ENCODE peak calls at places on chromosome 15, in six cellular contexts. One of them, this sample, is unnamed.

GRCh38 chr15:77939851-77940250 is 137.7 kb downstream of the TBC1D2B start:
- DNase-seq in AG09319: no peak
- DNase-seq in cardiac fibroblast: no peak
- DNase-seq in activated T-helper 2 cell treated with anti-CD3 and anti-CD28 coated beads, Interferon-gamma antibody, Interleukin-2, Interleukin-4, amounts not matched to agents 10 μg/mL and 5 μg/mL and 100 μg/mL, durations not matched to agents 14 hours and 24 hours and 36 hours: no peak
- DNase-seq in NCI-H1930: no peak
- DNase-seq in fibroblast of the conjunctiva: no peak
- DNase-seq in this sample: no peak

GRCh38 chr15:87752250-87752951 is 504.1 kb downstream of the NTRK3 start:
- DNase-seq in AG09319: peak; percentile 65
- DNase-seq in cardiac fibroblast: peak; percentile 88
- DNase-seq in activated T-helper 2 cell treated with anti-CD3 and anti-CD28 coated beads, Interferon-gamma antibody, Interleukin-2, Interleukin-4, amounts not matched to agents 10 μg/mL and 5 μg/mL and 100 μg/mL, durations not matched to agents 14 hours and 24 hours and 36 hours: no peak
- DNase-seq in NCI-H1930: no peak
- DNase-seq in fibroblast of the conjunctiva: peak; percentile 13
- DNase-seq in this sample: no peak

GRCh38 chr15:100771745-100772144 is 107.9 kb upstream of the ALDH1A3 start:
- DNase-seq in AG09319: no peak
- DNase-seq in cardiac fibroblast: peak; percentile 26
- DNase-seq in activated T-helper 2 cell treated with anti-CD3 and anti-CD28 coated beads, Interferon-gamma antibody, Interleukin-2, Interleukin-4, amounts not matched to agents 10 μg/mL and 5 μg/mL and 100 μg/mL, durations not matched to agents 14 hours and 24 hours and 36 hours: no peak
- DNase-seq in NCI-H1930: no peak
- DNase-seq in fibroblast of the conjunctiva: no peak
- DNase-seq in this sample: no peak

GRCh38 chr15:39581501-39582285 is 814 bp downstream of the THBS1 start:
- DNase-seq in AG09319: peak; percentile 37
- DNase-seq in cardiac fibroblast: peak; percentile 79
- DNase-seq in activated T-helper 2 cell treated with anti-CD3 and anti-CD28 coated beads, Interferon-gamma antibody, Interleukin-2, Interleukin-4, amounts not matched to agents 10 μg/mL and 5 μg/mL and 100 μg/mL, durations not matched to agents 14 hours and 24 hours and 36 hours: no peak
- DNase-seq in NCI-H1930: no peak
- DNase-seq in fibroblast of the conjunctiva: no peak
- DNase-seq in this sample: peak; percentile 65

GRCh38 chr15:80587816-80588456 is 107.2 kb upstream of the ABHD17C start:
- DNase-seq in AG09319: no peak
- DNase-seq in cardiac fibroblast: peak; percentile 68
- DNase-seq in activated T-helper 2 cell treated with anti-CD3 and anti-CD28 coated beads, Interferon-gamma antibody, Interleukin-2, Interleukin-4, amounts not matched to agents 10 μg/mL and 5 μg/mL and 100 μg/mL, durations not matched to agents 14 hours and 24 hours and 36 hours: no peak
- DNase-seq in NCI-H1930: no peak
- DNase-seq in fibroblast of the conjunctiva: no peak
- DNase-seq in this sample: no peak

GRCh38 chr15:43285609-43286037 is 18.9 kb upstream of the TGM5 start:
- DNase-seq in AG09319: peak; percentile 22
- DNase-seq in cardiac fibroblast: peak; percentile 69
- DNase-seq in activated T-helper 2 cell treated with anti-CD3 and anti-CD28 coated beads, Interferon-gamma antibody, Interleukin-2, Interleukin-4, amounts not matched to agents 10 μg/mL and 5 μg/mL and 100 μg/mL, durations not matched to agents 14 hours and 24 hours and 36 hours: peak; percentile 34
- DNase-seq in NCI-H1930: no peak
- DNase-seq in fibroblast of the conjunctiva: peak; percentile 39
- DNase-seq in this sample: no peak

GRCh38 chr15:52278636-52279367 is 16.8 kb downstream of the MYO5C start:
- DNase-seq in AG09319: no peak
- DNase-seq in cardiac fibroblast: no peak
- DNase-seq in activated T-helper 2 cell treated with anti-CD3 and anti-CD28 coated beads, Interferon-gamma antibody, Interleukin-2, Interleukin-4, amounts not matched to agents 10 μg/mL and 5 μg/mL and 100 μg/mL, durations not matched to agents 14 hours and 24 hours and 36 hours: no peak
- DNase-seq in NCI-H1930: no peak
- DNase-seq in fibroblast of the conjunctiva: no peak
- DNase-seq in this sample: no peak

GRCh38 chr15:75232826-75233503 is 25.2 kb upstream of the GOLGA6C start:
- DNase-seq in AG09319: no peak
- DNase-seq in cardiac fibroblast: no peak
- DNase-seq in activated T-helper 2 cell treated with anti-CD3 and anti-CD28 coated beads, Interferon-gamma antibody, Interleukin-2, Interleukin-4, amounts not matched to agents 10 μg/mL and 5 μg/mL and 100 μg/mL, durations not matched to agents 14 hours and 24 hours and 36 hours: no peak
- DNase-seq in NCI-H1930: no peak
- DNase-seq in fibroblast of the conjunctiva: no peak
- DNase-seq in this sample: no peak

GRCh38 chr15:34107315-34107714 is 5.4 kb downstream of the PGBD4 start:
- DNase-seq in AG09319: no peak
- DNase-seq in cardiac fibroblast: no peak
- DNase-seq in activated T-helper 2 cell treated with anti-CD3 and anti-CD28 coated beads, Interferon-gamma antibody, Interleukin-2, Interleukin-4, amounts not matched to agents 10 μg/mL and 5 μg/mL and 100 μg/mL, durations not matched to agents 14 hours and 24 hours and 36 hours: no peak
- DNase-seq in NCI-H1930: no peak
- DNase-seq in fibroblast of the conjunctiva: no peak
- DNase-seq in this sample: no peak

GRCh38 chr15:54082836-54083492 is 104.7 kb downstream of the UNC13C start:
- DNase-seq in AG09319: no peak
- DNase-seq in cardiac fibroblast: peak; percentile 8
- DNase-seq in activated T-helper 2 cell treated with anti-CD3 and anti-CD28 coated beads, Interferon-gamma antibody, Interleukin-2, Interleukin-4, amounts not matched to agents 10 μg/mL and 5 μg/mL and 100 μg/mL, durations not matched to agents 14 hours and 24 hours and 36 hours: no peak
- DNase-seq in NCI-H1930: no peak
- DNase-seq in fibroblast of the conjunctiva: no peak
- DNase-seq in this sample: peak; percentile 49

GRCh38 chr15:64749999-64750657 is 25.3 kb downstream of the RBPMS2 start:
- DNase-seq in AG09319: no peak
- DNase-seq in cardiac fibroblast: peak; percentile 56
- DNase-seq in activated T-helper 2 cell treated with anti-CD3 and anti-CD28 coated beads, Interferon-gamma antibody, Interleukin-2, Interleukin-4, amounts not matched to agents 10 μg/mL and 5 μg/mL and 100 μg/mL, durations not matched to agents 14 hours and 24 hours and 36 hours: no peak
- DNase-seq in NCI-H1930: no peak
- DNase-seq in fibroblast of the conjunctiva: no peak
- DNase-seq in this sample: peak; percentile 79

GRCh38 chr15:39553947-39554731 is 26.7 kb upstream of the THBS1 start:
- DNase-seq in AG09319: no peak
- DNase-seq in cardiac fibroblast: no peak
- DNase-seq in activated T-helper 2 cell treated with anti-CD3 and anti-CD28 coated beads, Interferon-gamma antibody, Interleukin-2, Interleukin-4, amounts not matched to agents 10 μg/mL and 5 μg/mL and 100 μg/mL, durations not matched to agents 14 hours and 24 hours and 36 hours: no peak
- DNase-seq in NCI-H1930: no peak
- DNase-seq in fibroblast of the conjunctiva: no peak
- DNase-seq in this sample: no peak

GRCh38 chr15:81339851-81340250 is 15.9 kb upstream of the STARD5 start:
- DNase-seq in AG09319: no peak
- DNase-seq in cardiac fibroblast: no peak
- DNase-seq in activated T-helper 2 cell treated with anti-CD3 and anti-CD28 coated beads, Interferon-gamma antibody, Interleukin-2, Interleukin-4, amounts not matched to agents 10 μg/mL and 5 μg/mL and 100 μg/mL, durations not matched to agents 14 hours and 24 hours and 36 hours: no peak
- DNase-seq in NCI-H1930: no peak
- DNase-seq in fibroblast of the conjunctiva: no peak
- DNase-seq in this sample: peak; percentile 36

GRCh38 chr15:48373855-48374421 is 42.7 kb downstream of the DUT start:
- DNase-seq in AG09319: no peak
- DNase-seq in cardiac fibroblast: peak; percentile 85
- DNase-seq in activated T-helper 2 cell treated with anti-CD3 and anti-CD28 coated beads, Interferon-gamma antibody, Interleukin-2, Interleukin-4, amounts not matched to agents 10 μg/mL and 5 μg/mL and 100 μg/mL, durations not matched to agents 14 hours and 24 hours and 36 hours: no peak
- DNase-seq in NCI-H1930: no peak
- DNase-seq in fibroblast of the conjunctiva: peak; percentile 68
- DNase-seq in this sample: no peak

GRCh38 chr15:101187820-101188516 is 63.9 kb downstream of the CHSY1 start:
- DNase-seq in AG09319: peak; percentile 86
- DNase-seq in cardiac fibroblast: peak; percentile 96
- DNase-seq in activated T-helper 2 cell treated with anti-CD3 and anti-CD28 coated beads, Interferon-gamma antibody, Interleukin-2, Interleukin-4, amounts not matched to agents 10 μg/mL and 5 μg/mL and 100 μg/mL, durations not matched to agents 14 hours and 24 hours and 36 hours: no peak
- DNase-seq in NCI-H1930: no peak
- DNase-seq in fibroblast of the conjunctiva: no peak
- DNase-seq in this sample: no peak

GRCh38 chr15:81293728-81294500 is 30.0 kb downstream of the STARD5 start:
- DNase-seq in AG09319: no peak
- DNase-seq in cardiac fibroblast: no peak
- DNase-seq in activated T-helper 2 cell treated with anti-CD3 and anti-CD28 coated beads, Interferon-gamma antibody, Interleukin-2, Interleukin-4, amounts not matched to agents 10 μg/mL and 5 μg/mL and 100 μg/mL, durations not matched to agents 14 hours and 24 hours and 36 hours: peak; percentile 76
- DNase-seq in NCI-H1930: no peak
- DNase-seq in fibroblast of the conjunctiva: no peak
- DNase-seq in this sample: no peak

GRCh38 chr15:79863886-79864285 is 32.9 kb downstream of the MTHFS start:
- DNase-seq in AG09319: no peak
- DNase-seq in cardiac fibroblast: no peak
- DNase-seq in activated T-helper 2 cell treated with anti-CD3 and anti-CD28 coated beads, Interferon-gamma antibody, Interleukin-2, Interleukin-4, amounts not matched to agents 10 μg/mL and 5 μg/mL and 100 μg/mL, durations not matched to agents 14 hours and 24 hours and 36 hours: no peak
- DNase-seq in NCI-H1930: no peak
- DNase-seq in fibroblast of the conjunctiva: no peak
- DNase-seq in this sample: no peak

GRCh38 chr15:42345502-42345901 is 13.8 kb upstream of the CAPN3 start:
- DNase-seq in AG09319: no peak
- DNase-seq in cardiac fibroblast: no peak
- DNase-seq in activated T-helper 2 cell treated with anti-CD3 and anti-CD28 coated beads, Interferon-gamma antibody, Interleukin-2, Interleukin-4, amounts not matched to agents 10 μg/mL and 5 μg/mL and 100 μg/mL, durations not matched to agents 14 hours and 24 hours and 36 hours: no peak
- DNase-seq in NCI-H1930: no peak
- DNase-seq in fibroblast of the conjunctiva: no peak
- DNase-seq in this sample: no peak

GRCh38 chr15:71374607-71375352 is 259.5 kb downstream of the THSD4 start:
- DNase-seq in AG09319: peak; percentile 83
- DNase-seq in cardiac fibroblast: no peak
- DNase-seq in activated T-helper 2 cell treated with anti-CD3 and anti-CD28 coated beads, Interferon-gamma antibody, Interleukin-2, Interleukin-4, amounts not matched to agents 10 μg/mL and 5 μg/mL and 100 μg/mL, durations not matched to agents 14 hours and 24 hours and 36 hours: no peak
- DNase-seq in NCI-H1930: no peak
- DNase-seq in fibroblast of the conjunctiva: no peak
- DNase-seq in this sample: no peak

GRCh38 chr15:41922353-41922752 is 28.5 kb upstream of the SPTBN5 start:
- DNase-seq in AG09319: no peak
- DNase-seq in cardiac fibroblast: no peak
- DNase-seq in activated T-helper 2 cell treated with anti-CD3 and anti-CD28 coated beads, Interferon-gamma antibody, Interleukin-2, Interleukin-4, amounts not matched to agents 10 μg/mL and 5 μg/mL and 100 μg/mL, durations not matched to agents 14 hours and 24 hours and 36 hours: no peak
- DNase-seq in NCI-H1930: no peak
- DNase-seq in fibroblast of the conjunctiva: no peak
- DNase-seq in this sample: no peak

GRCh38 chr15:66847565-66847991 is 145.5 kb downstream of the SMAD6 start:
- DNase-seq in AG09319: no peak
- DNase-seq in cardiac fibroblast: no peak
- DNase-seq in activated T-helper 2 cell treated with anti-CD3 and anti-CD28 coated beads, Interferon-gamma antibody, Interleukin-2, Interleukin-4, amounts not matched to agents 10 μg/mL and 5 μg/mL and 100 μg/mL, durations not matched to agents 14 hours and 24 hours and 36 hours: no peak
- DNase-seq in NCI-H1930: no peak
- DNase-seq in fibroblast of the conjunctiva: no peak
- DNase-seq in this sample: peak; percentile 37

GRCh38 chr15:44034933-44035624 is 160.0 kb downstream of the FRMD5 start:
- DNase-seq in AG09319: no peak
- DNase-seq in cardiac fibroblast: peak; percentile 87
- DNase-seq in activated T-helper 2 cell treated with anti-CD3 and anti-CD28 coated beads, Interferon-gamma antibody, Interleukin-2, Interleukin-4, amounts not matched to agents 10 μg/mL and 5 μg/mL and 100 μg/mL, durations not matched to agents 14 hours and 24 hours and 36 hours: no peak
- DNase-seq in NCI-H1930: no peak
- DNase-seq in fibroblast of the conjunctiva: peak; percentile 30
- DNase-seq in this sample: no peak

This sample was measured in ecto neural progenitor cell.